ENCODE peak calls at places on chromosomes 6 and 20, in four cellular contexts. E is HL-60, M is thoracic aorta, R is mammary epithelial cell. T is an unnamed sample. For H3K27me3, the result is how much of the 10 kb centered on the place peaks cover.

GRCh38 chr6:97947841-97948240 is 664.8 kb upstream of the MMS22L start:
- DNase-seq in E (no peak), M (no peak), R (peak), T (peak)

GRCh38 chr6:166862287-166862977 is 93.9 kb downstream of the RNASET2 start:
- DNase-seq in E (no peak), M (no peak), R (no peak), T (no peak)

GRCh38 chr6:38806271-38806670 is 91.2 kb downstream of the DNAH8 start:
- DNase-seq in E (no peak), M (no peak), R (no peak), T (no peak)

GRCh38 chr6:83273596-83273995 is 80.4 kb downstream of the RWDD2A start:
- DNase-seq in E (no peak), M (no peak), R (no peak), T (no peak)

GRCh38 chr20:63917811-63918210 is 22.9 kb downstream of the DNAJC5 start:
- DNase-seq in E (no peak), M (no peak), R (no peak), T (no peak)

GRCh38 chr6:34237316-34237721 is 646 bp downstream of the HMGA1 start:
- DNase-seq in E (no peak), M (no peak), R (no peak), T (no peak)

GRCh38 chr6:80364206-80364605 is 257.7 kb downstream of the BCKDHB start:
- DNase-seq in E (no peak), M (no peak), R (no peak), T (no peak)

GRCh38 chr20:1900321-1900791 is 5.1 kb downstream of the SIRPA start:
- DNase-seq in E (no peak), M (no peak), R (peak), T (peak)

GRCh38 chr6:133769463-133769862 is 119.5 kb upstream of the TCF21 start:
- DNase-seq in E (no peak), M (no peak), R (no peak), T (no peak)

GRCh38 chr20:19785173-19785799 is 27.2 kb downstream of the RIN2 start:
- DNase-seq in E (no peak), M (no peak), R (peak), T (no peak)

GRCh38 chr6:160919713-160920112 is 71.9 kb upstream of the MAP3K4 start:
- DNase-seq in E (no peak), M (no peak), R (peak), T (peak)

GRCh38 chr6:125797934-125798444 is 7.2 kb downstream of the NCOA7 start:
- DNase-seq in E (no peak), M (no peak), R (no peak), T (peak)

GRCh38 chr20:37309941-37310590 is 20.6 kb downstream of the MANBAL start:
- DNase-seq in E (no peak), M (no peak), R (peak), T (peak)

GRCh38 chr6:104887350-104887749 is 27.6 kb upstream of the HACE1 start:
- DNase-seq in E (no peak), M (no peak), R (peak), T (peak)

GRCh38 chr20:44193801-44194200 is 6.8 kb upstream of the JPH2 start:
- DNase-seq in E (no peak), M (no peak), R (no peak), T (no peak)

GRCh38 chr20:11103866-11104265 is 430.1 kb upstream of the JAG1 start:
- DNase-seq in E (no peak), M (no peak), R (peak), T (peak)

GRCh38 chr6:4402477-4402976 is 267.2 kb upstream of the ECI2 start:
- DNase-seq in E (no peak), M (peak), R (peak), T (peak)

GRCh38 chr6:35489995-35490791 is 6.7 kb downstream of the TEAD3 start:
- DNase-seq in E (no peak), M (peak), R (no peak), T (peak)

GRCh38 chr20:3168079-3168828 is 5.1 kb downstream of the LZTS3 start:
- DNase-seq in E (no peak), M (no peak), R (no peak), T (no peak)

GRCh38 chr6:118284736-118285360 is 263.2 kb upstream of the PLN start:
- DNase-seq in E (no peak), M (no peak), R (no peak), T (no peak)

GRCh38 chr6:101397199-101397598 is 3.7 kb downstream of the GRIK2 start:
- DNase-seq in E (no peak), M (no peak), R (no peak), T (peak)

GRCh38 chr6:161228911-161229591 is 44.8 kb downstream of the AGPAT4 start:
- DNase-seq in E (no peak), M (no peak), R (peak), T (peak)

GRCh38 chr6:133040025-133040838 is 200.9 kb upstream of the EYA4 start:
- DNase-seq in E (no peak), M (no peak), R (peak), T (peak)

GRCh38 chr6:34934516-34934915 is 45.5 kb downstream of the ANKS1A start:
- DNase-seq in E (no peak), M (peak), R (peak), T (peak)

GRCh38 chr6:168039849-168040248 is 39.2 kb downstream of the FRMD1 start:
- DNase-seq in E (no peak), M (no peak), R (no peak), T (no peak)

GRCh38 chr6:127539292-127539691 is 20.2 kb upstream of the MTCL3 start:
- DNase-seq in E (no peak), M (no peak), R (no peak), T (peak)
- TF ChIP-seq CTCF in E (no peak), M (peak), R (peak), T (no peak)

DNA sequence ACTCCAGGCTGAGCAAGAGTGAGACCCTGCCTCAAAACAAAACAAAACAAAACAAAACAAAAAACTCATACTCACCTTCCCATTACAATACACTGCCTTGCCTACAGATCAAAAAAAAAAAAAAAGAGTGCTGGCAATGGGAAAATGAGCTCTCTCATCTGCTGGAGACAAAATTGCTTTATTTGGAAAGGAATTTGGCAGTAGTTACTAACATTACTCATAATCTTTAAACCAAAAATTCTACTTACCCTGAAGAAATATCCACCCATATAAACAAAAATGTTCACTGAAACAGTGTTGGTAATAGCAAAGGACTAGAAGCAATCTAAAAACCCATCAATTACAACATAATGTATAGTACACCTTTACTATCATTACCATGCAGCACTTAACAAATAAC is 120.4 kb downstream of the RNGTT start:
- DNase-seq in E (no peak), M (no peak), R (no peak), T (no peak)
- H3K4me3 ChIP-seq in E (no peak), M (peak), R (no peak), T (no peak)

GRCh38 chr6:53493635-53494025 is 51.3 kb downstream of the GCLC start:
- DNase-seq in E (no peak), M (no peak), R (no peak), T (no peak)

GRCh38 chr6:53494076-53494475 is 50.8 kb downstream of the GCLC start:
- DNase-seq in E (no peak), M (no peak), R (no peak), T (peak)

GRCh38 chr6:53496100-53496499 is 48.8 kb downstream of the GCLC start:
- DNase-seq in E (no peak), M (no peak), R (no peak), T (no peak)

GRCh38 chr6:53496797-53497196 is 48.1 kb downstream of the GCLC start:
- DNase-seq in E (no peak), M (no peak), R (peak), T (peak)

DNA sequence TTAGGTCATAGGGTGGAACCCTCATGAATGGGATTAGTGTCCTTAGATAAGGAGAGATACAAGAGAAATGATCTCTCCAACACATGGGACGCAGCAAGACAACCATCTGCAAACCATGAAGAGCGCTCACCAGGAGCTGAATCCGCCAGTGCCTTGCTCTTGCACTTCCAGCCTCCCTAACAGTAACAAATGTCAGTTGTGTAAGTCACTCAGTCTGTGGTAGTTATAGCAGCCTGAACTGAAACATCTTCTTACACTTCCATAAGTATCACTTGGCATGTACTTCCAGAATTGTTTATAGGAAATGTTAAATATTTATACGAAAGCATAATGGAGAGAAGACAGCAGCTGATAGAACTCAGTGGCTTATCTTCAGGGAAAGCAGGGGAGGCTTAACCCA is 49.4 kb downstream of the GCLC start:
- DNase-seq in E (no peak), M (no peak), R (no peak), T (no peak)
- H3K27me3 ChIP-seq in E (under half), M (under half), R (under half), T (under half)

GRCh38 chr20:35618372-35619131 is 2.9 kb downstream of the SPAG4 start:
- DNase-seq in E (no peak), M (no peak), R (peak), T (peak)

GRCh38 chr20:35619196-35620095 is 3.8 kb downstream of the SPAG4 start:
- DNase-seq in E (no peak), M (no peak), R (peak), T (peak)

GRCh38 chr20:35618032-35618371 is 2.4 kb downstream of the SPAG4 start:
- DNase-seq in E (no peak), M (no peak), R (no peak), T (no peak)

GRCh38 chr20:35620818-35621559 is 5.4 kb downstream of the SPAG4 start:
- DNase-seq in E (no peak), M (no peak), R (no peak), T (no peak)

GRCh38 chr20:35621560-35621946 is 5.9 kb downstream of the SPAG4 start:
- DNase-seq in E (no peak), M (no peak), R (no peak), T (no peak)
- TF ChIP-seq CTCF in E (no peak), M (no peak), R (peak), T (no peak)

GRCh38 chr6:28809947-28810654 is 113.7 kb downstream of the TRIM27 start:
- DNase-seq in E (no peak), M (no peak), R (no peak), T (no peak)
- H3K4me3 ChIP-seq in E (peak), M (no peak), R (peak), T (no peak)